ENCODE peak calls at places on chromosomes 13 and 19, in four cellular contexts. C, A, G and M are unnamed samples.
A peak's percentile ranks its signal among the peaks of the same experiment; 100 is the strongest.

GRCh38 chr13:112341446-112341845 is 34.7 kb upstream of the SPACA7 start:
- DNase-seq in C (no peak), A (no peak), G (no peak), M (no peak)

GRCh38 chr19:47097396-47098217 is 16.0 kb downstream of the ZC3H4 start:
- DNase-seq in C (no peak), A (no peak), G (no peak), M (no peak)

GRCh38 chr13:70527553-70527952 is 419.3 kb upstream of the KLHL1 start:
- DNase-seq in C (no peak), A (no peak), G (peak; percentile 40), M (no peak)

GRCh38 chr19:45238556-45238955 is 6.7 kb downstream of the EXOC3L2 start:
- DNase-seq in C (no peak), A (no peak), G (no peak), M (no peak)

GRCh38 chr19:13913352-13913751 is 7.4 kb downstream of the CC2D1A start:
- DNase-seq in C (no peak), A (no peak), G (peak; percentile 53), M (no peak)

GRCh38 chr19:10788146-10788545 is 47.9 kb downstream of the TMED1 start:
- DNase-seq in C (no peak), A (no peak), G (no peak), M (no peak)

GRCh38 chr19:3369337-3370213 is 3.2 kb downstream of the NFIC start:
- DNase-seq in C (peak; percentile 63), A (no peak), G (no peak), M (no peak)

GRCh38 chr13:24745861-24746617 is 17.9 kb upstream of the RNF17 start:
- DNase-seq in C (no peak), A (no peak), G (no peak), M (no peak)

GRCh38 chr13:97122381-97122996 is 99.6 kb upstream of the MBNL2 start:
- DNase-seq in C (peak; percentile 73), A (no peak), G (no peak), M (no peak)

GRCh38 chr13:45695198-45695730 is 6.9 kb upstream of the CBY2 start:
- DNase-seq in C (no peak), A (peak; percentile 68), G (no peak), M (no peak)

GRCh38 chr13:113042456-113042855 is 63.1 kb upstream of the F7 start:
- DNase-seq in C (no peak), A (no peak), G (no peak), M (no peak)

GRCh38 chr19:29887498-29887897 is 54.5 kb upstream of the URI1 start:
- DNase-seq in C (peak; percentile 10), A (no peak), G (peak; percentile 38), M (no peak)

GRCh38 chr13:89891416-89891815 is 1456.1 kb upstream of the MIR17HG start:
- DNase-seq in C (no peak), A (no peak), G (no peak), M (no peak)

GRCh38 chr19:45444318-45445041 is 20.8 kb upstream of the ERCC1 start:
- DNase-seq in C (peak; percentile 70), A (no peak), G (peak; percentile 95), M (peak; percentile 88)

GRCh38 chr19:46603752-46604241 is 2.7 kb downstream of the CALM3 start:
- DNase-seq in C (no peak), A (no peak), G (peak; percentile 42), M (peak; percentile 17)

GRCh38 chr19:19591133-19591825 is 27.2 kb downstream of the PBX4 start:
- DNase-seq in C (peak; percentile 99), A (peak; percentile 84), G (no peak), M (no peak)

GRCh38 chr13:38979891-38980627 is 10.6 kb downstream of the STOML3 start:
- DNase-seq in C (no peak), A (no peak), G (peak; percentile 45), M (no peak)

GRCh38 chr13:75832812-75833211 is 196.7 kb downstream of the LMO7 start:
- DNase-seq in C (no peak), A (no peak), G (no peak), M (no peak)

GRCh38 chr19:8483165-8483564 is 19.3 kb downstream of the PRAM1 start:
- DNase-seq in C (no peak), A (no peak), G (no peak), M (no peak)

GRCh38 chr19:4368128-4368820 is 24.9 kb downstream of the MPND start:
- DNase-seq in C (peak; percentile 36), A (no peak), G (no peak), M (no peak)

GRCh38 chr19:35353635-35354034 is 4.6 kb upstream of the FFAR3 start:
- DNase-seq in C (no peak), A (no peak), G (no peak), M (peak; percentile 7)

GRCh38 chr19:45305421-45305820 is 17.3 kb downstream of the CKM start:
- DNase-seq in C (no peak), A (no peak), G (no peak), M (no peak)

DNA sequence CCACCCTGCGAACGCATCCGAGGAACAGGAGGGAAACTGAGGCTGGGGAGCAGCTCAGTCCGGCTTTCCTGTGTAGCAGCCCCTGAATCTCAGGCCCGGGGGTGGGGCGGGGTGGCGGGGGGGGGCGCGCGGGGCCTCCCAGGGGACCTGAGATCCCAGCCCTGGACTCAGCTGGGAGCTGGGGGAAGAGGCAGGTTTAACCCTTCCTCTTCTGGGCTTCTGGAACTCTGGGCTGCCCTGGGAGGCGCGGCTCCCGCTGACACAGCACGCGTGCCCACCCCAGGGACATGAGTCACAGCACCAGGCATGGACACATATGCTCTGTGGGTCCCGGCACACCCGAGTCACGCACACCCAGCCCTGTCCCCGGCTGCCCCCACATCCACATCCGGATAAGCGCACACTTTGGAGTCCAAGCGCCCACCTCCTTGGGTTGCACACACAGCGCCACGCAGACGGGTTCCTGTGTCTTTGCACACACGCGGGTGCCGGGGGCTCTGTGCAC is 3.5 kb upstream of the CIRBP start:
- DNase-seq in C (peak; percentile 80), A (no peak), G (no peak), M (no peak)
- TF ChIP-seq MXI1 in C (peak; percentile 37), A (no peak), G (no peak), M (no peak)

GRCh38 chr13:20035130-20035529 is 76.6 kb downstream of the ZMYM2 start:
- DNase-seq in C (no peak), A (no peak), G (no peak), M (peak; percentile 19)
- TF ChIP-seq MXI1 in C (no peak), A (no peak), G (no peak), M (no peak)

GRCh38 chr13:29523199-29523931 is 72.1 kb downstream of the SLC7A1 start:
- DNase-seq in C (no peak), A (no peak), G (no peak), M (no peak)
- TF ChIP-seq MXI1 in C (no peak), A (no peak), G (no peak), M (no peak)

GRCh38 chr19:41997121-41997850 is 3.3 kb upstream of the ATP1A3 start:
- DNase-seq in C (peak; percentile 22), A (no peak), G (peak; percentile 62), M (peak; percentile 74)
- TF ChIP-seq MXI1 in C (no peak), A (no peak), G (no peak), M (no peak)

GRCh38 chr19:38870612-38871011 is 7.5 kb downstream of the RINL start:
- DNase-seq in C (no peak), A (no peak), G (no peak), M (no peak)
- TF ChIP-seq MXI1 in C (no peak), A (no peak), G (no peak), M (no peak)

DNA sequence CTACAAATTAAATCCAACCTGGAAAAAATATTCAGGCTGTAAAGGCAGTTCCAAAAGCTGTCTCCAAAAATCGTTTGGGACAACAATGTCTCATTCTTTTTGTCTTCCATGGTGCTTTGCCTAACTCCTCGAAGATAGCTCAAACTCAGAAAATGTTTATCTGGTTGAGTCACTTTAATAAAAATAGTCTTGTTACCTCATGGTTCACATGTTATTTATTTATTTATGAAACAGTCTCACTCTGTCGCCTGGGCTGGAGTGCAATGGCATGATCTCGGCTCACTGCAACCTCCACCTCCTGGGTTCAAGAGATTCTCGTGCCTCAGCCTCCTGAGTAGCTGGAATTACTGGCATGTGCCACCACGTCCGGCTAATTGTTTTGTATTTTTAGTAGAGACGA is 4.9 kb upstream of the BRD4 start:
- DNase-seq in C (peak; percentile 80), A (no peak), G (no peak), M (no peak)
- TF ChIP-seq MXI1 in C (no peak), A (no peak), G (no peak), M (no peak)

GRCh38 chr13:80612804-80613203 is 271.9 kb upstream of the SPRY2 start:
- DNase-seq in C (no peak), A (no peak), G (no peak), M (no peak)
- TF ChIP-seq MXI1 in C (no peak), A (no peak), G (no peak), M (no peak)

GRCh38 chr13:66623129-66623528 is 607.0 kb downstream of the PCDH9 start:
- DNase-seq in C (no peak), A (no peak), G (no peak), M (no peak)

GRCh38 chr13:66617786-66618185 is 612.4 kb downstream of the PCDH9 start:
- DNase-seq in C (no peak), A (no peak), G (no peak), M (peak; percentile 1)

GRCh38 chr13:66624302-66624701 is 605.8 kb downstream of the PCDH9 start:
- DNase-seq in C (no peak), A (no peak), G (no peak), M (no peak)

GRCh38 chr13:66612983-66613382 is 617.2 kb downstream of the PCDH9 start:
- DNase-seq in C (no peak), A (no peak), G (no peak), M (no peak)

GRCh38 chr13:66618702-66619101 is 611.4 kb downstream of the PCDH9 start:
- DNase-seq in C (peak; percentile 63), A (no peak), G (peak; percentile 48), M (no peak)
- TF ChIP-seq MXI1 in C (no peak), A (no peak), G (no peak), M (no peak)

GRCh38 chr19:50667759-50668231 is 18.6 kb downstream of the C19orf81 start:
- DNase-seq in C (no peak), A (no peak), G (no peak), M (no peak)
- TF ChIP-seq MXI1 in C (no peak), A (no peak), G (no peak), M (no peak)